ENCODE peak calls at places on chromosomes 11 and 22, in six cellular contexts. One of them, this sample, is unnamed.

GRCh38 chr11:76150141-76150540 is 56.2 kb downstream of the WNT11 start:
- DNase-seq in dorsolateral prefrontal cortex: peak
- DNase-seq in tibial nerve: no peak
- DNase-seq in psoas muscle: no peak
- DNase-seq in heart right ventricle: no peak
- DNase-seq in cardiac muscle cell: no peak
- DNase-seq in this sample: no peak

GRCh38 chr11:134904103-134904502 is 492.1 kb upstream of the B3GAT1 start:
- DNase-seq in tibial nerve: no peak
- DNase-seq in cardiac muscle cell: no peak
- DNase-seq in psoas muscle: no peak
- DNase-seq in heart right ventricle: no peak
- DNase-seq in dorsolateral prefrontal cortex: no peak
- DNase-seq in this sample: no peak

GRCh38 chr22:43275545-43275981 is 67.6 kb downstream of the SCUBE1 start:
- DNase-seq in cardiac muscle cell: no peak
- DNase-seq in tibial nerve: no peak
- DNase-seq in heart right ventricle: no peak
- DNase-seq in dorsolateral prefrontal cortex: no peak
- DNase-seq in psoas muscle: no peak
- DNase-seq in this sample: no peak

GRCh38 chr11:41307371-41308080 is 151.9 kb downstream of the LRRC4C start:
- DNase-seq in heart right ventricle: no peak
- DNase-seq in cardiac muscle cell: no peak
- DNase-seq in dorsolateral prefrontal cortex: no peak
- DNase-seq in psoas muscle: no peak
- DNase-seq in tibial nerve: no peak
- DNase-seq in this sample: no peak

GRCh38 chr11:47553417-47553746 is 450 bp upstream of the CELF1 start:
- DNase-seq in heart right ventricle: no peak
- DNase-seq in cardiac muscle cell: no peak
- DNase-seq in psoas muscle: no peak
- DNase-seq in tibial nerve: peak
- DNase-seq in dorsolateral prefrontal cortex: no peak
- DNase-seq in this sample: no peak

GRCh38 chr22:47918276-47918928 is 1156.0 kb downstream of the TBC1D22A start:
- DNase-seq in cardiac muscle cell: no peak
- DNase-seq in heart right ventricle: no peak
- DNase-seq in tibial nerve: no peak
- DNase-seq in dorsolateral prefrontal cortex: no peak
- DNase-seq in psoas muscle: no peak
- DNase-seq in this sample: no peak

GRCh38 chr11:119371778-119372182 is 9.7 kb downstream of the USP2 start:
- DNase-seq in cardiac muscle cell: no peak
- DNase-seq in psoas muscle: peak
- DNase-seq in heart right ventricle: no peak
- DNase-seq in dorsolateral prefrontal cortex: no peak
- DNase-seq in tibial nerve: no peak
- DNase-seq in this sample: no peak

GRCh38 chr11:102762414-102762813 is 18.0 kb downstream of the MMP10 start:
- DNase-seq in heart right ventricle: no peak
- DNase-seq in cardiac muscle cell: no peak
- DNase-seq in dorsolateral prefrontal cortex: no peak
- DNase-seq in psoas muscle: no peak
- DNase-seq in tibial nerve: no peak
- DNase-seq in this sample: no peak

GRCh38 chr22:27105142-27106025 is 448.0 kb downstream of the MIAT start:
- DNase-seq in cardiac muscle cell: no peak
- DNase-seq in psoas muscle: peak
- DNase-seq in dorsolateral prefrontal cortex: no peak
- DNase-seq in tibial nerve: peak
- DNase-seq in heart right ventricle: peak
- DNase-seq in this sample: peak

GRCh38 chr11:61967177-61967923 is at the start of gene FTH1:
- DNase-seq in psoas muscle: peak
- DNase-seq in tibial nerve: peak
- DNase-seq in heart right ventricle: peak
- DNase-seq in cardiac muscle cell: peak
- DNase-seq in dorsolateral prefrontal cortex: peak
- DNase-seq in this sample: peak

GRCh38 chr11:7673724-7674434 is 579 bp upstream of the CYB5R2 start:
- DNase-seq in psoas muscle: no peak
- DNase-seq in cardiac muscle cell: peak
- DNase-seq in tibial nerve: peak
- DNase-seq in heart right ventricle: peak
- DNase-seq in dorsolateral prefrontal cortex: no peak
- DNase-seq in this sample: peak

GRCh38 chr11:23749762-23750430 is 747.0 kb upstream of the LUZP2 start:
- DNase-seq in tibial nerve: no peak
- DNase-seq in heart right ventricle: no peak
- DNase-seq in psoas muscle: no peak
- DNase-seq in cardiac muscle cell: no peak
- DNase-seq in dorsolateral prefrontal cortex: no peak
- DNase-seq in this sample: no peak

GRCh38 chr11:92382311-92382710 is 157.7 kb downstream of the FAT3 start:
- DNase-seq in tibial nerve: no peak
- DNase-seq in cardiac muscle cell: no peak
- DNase-seq in psoas muscle: no peak
- DNase-seq in dorsolateral prefrontal cortex: no peak
- DNase-seq in heart right ventricle: no peak
- DNase-seq in this sample: no peak

GRCh38 chr22:32615874-32616564 is 141.4 kb downstream of the FBXO7 start:
- DNase-seq in psoas muscle: no peak
- DNase-seq in tibial nerve: no peak
- DNase-seq in heart right ventricle: no peak
- DNase-seq in dorsolateral prefrontal cortex: no peak
- DNase-seq in cardiac muscle cell: peak
- DNase-seq in this sample: no peak

GRCh38 chr22:48072777-48073176 is 1310.3 kb downstream of the TBC1D22A start:
- DNase-seq in cardiac muscle cell: no peak
- DNase-seq in heart right ventricle: no peak
- DNase-seq in tibial nerve: no peak
- DNase-seq in dorsolateral prefrontal cortex: no peak
- DNase-seq in psoas muscle: no peak
- DNase-seq in this sample: no peak

GRCh38 chr11:133966924-133967598 is 10.3 kb upstream of the IGSF9B start:
- DNase-seq in heart right ventricle: peak
- DNase-seq in cardiac muscle cell: peak
- DNase-seq in psoas muscle: peak
- DNase-seq in dorsolateral prefrontal cortex: peak
- DNase-seq in tibial nerve: no peak
- DNase-seq in this sample: no peak

GRCh38 chr11:46121328-46121723 is at the start of gene PHF21A:
- DNase-seq in psoas muscle: peak
- DNase-seq in cardiac muscle cell: peak
- DNase-seq in heart right ventricle: peak
- DNase-seq in dorsolateral prefrontal cortex: peak
- DNase-seq in tibial nerve: peak
- DNase-seq in this sample: peak

GRCh38 chr22:46673677-46674236 is 53.6 kb downstream of the GRAMD4 start:
- DNase-seq in cardiac muscle cell: no peak
- DNase-seq in heart right ventricle: no peak
- DNase-seq in tibial nerve: no peak
- DNase-seq in dorsolateral prefrontal cortex: no peak
- DNase-seq in psoas muscle: no peak
- DNase-seq in this sample: no peak

GRCh38 chr22:41976070-41976901 is 7.0 kb downstream of the SEPTIN3 start:
- DNase-seq in psoas muscle: peak
- DNase-seq in dorsolateral prefrontal cortex: peak
- DNase-seq in tibial nerve: no peak
- DNase-seq in cardiac muscle cell: peak
- DNase-seq in heart right ventricle: peak
- DNase-seq in this sample: no peak

GRCh38 chr11:119509277-119509841 is 86.4 kb upstream of the THY1 start:
- DNase-seq in heart right ventricle: no peak
- DNase-seq in dorsolateral prefrontal cortex: no peak
- DNase-seq in cardiac muscle cell: no peak
- DNase-seq in psoas muscle: no peak
- DNase-seq in tibial nerve: no peak
- DNase-seq in this sample: no peak

GRCh38 chr11:88790179-88790578 is 275.6 kb downstream of the GRM5 start:
- DNase-seq in psoas muscle: no peak
- DNase-seq in tibial nerve: no peak
- DNase-seq in dorsolateral prefrontal cortex: no peak
- DNase-seq in cardiac muscle cell: no peak
- DNase-seq in heart right ventricle: no peak
- DNase-seq in this sample: no peak

GRCh38 chr11:73480677-73481076 is 104.5 kb downstream of the RELT start:
- DNase-seq in psoas muscle: no peak
- DNase-seq in cardiac muscle cell: no peak
- DNase-seq in heart right ventricle: no peak
- DNase-seq in dorsolateral prefrontal cortex: no peak
- DNase-seq in tibial nerve: no peak
- DNase-seq in this sample: no peak

GRCh38 chr11:13269775-13270174 is 7.8 kb upstream of the BMAL1 start:
- DNase-seq in dorsolateral prefrontal cortex: no peak
- DNase-seq in psoas muscle: no peak
- DNase-seq in tibial nerve: no peak
- DNase-seq in cardiac muscle cell: no peak
- DNase-seq in heart right ventricle: no peak
- DNase-seq in this sample: no peak

GRCh38 chr11:69801513-69802335 is 17.5 kb downstream of the FGF3 start:
- DNase-seq in heart right ventricle: no peak
- DNase-seq in cardiac muscle cell: peak
- DNase-seq in tibial nerve: no peak
- DNase-seq in dorsolateral prefrontal cortex: no peak
- DNase-seq in psoas muscle: no peak
- DNase-seq in this sample: no peak
- TF ChIP-seq CTCF in heart right ventricle: peak
- TF ChIP-seq CTCF in cardiac muscle cell: peak
- TF ChIP-seq CTCF in tibial nerve: peak
- TF ChIP-seq CTCF in dorsolateral prefrontal cortex: peak
- TF ChIP-seq CTCF in psoas muscle: peak
- TF ChIP-seq CTCF in this sample: no peak

DNA sequence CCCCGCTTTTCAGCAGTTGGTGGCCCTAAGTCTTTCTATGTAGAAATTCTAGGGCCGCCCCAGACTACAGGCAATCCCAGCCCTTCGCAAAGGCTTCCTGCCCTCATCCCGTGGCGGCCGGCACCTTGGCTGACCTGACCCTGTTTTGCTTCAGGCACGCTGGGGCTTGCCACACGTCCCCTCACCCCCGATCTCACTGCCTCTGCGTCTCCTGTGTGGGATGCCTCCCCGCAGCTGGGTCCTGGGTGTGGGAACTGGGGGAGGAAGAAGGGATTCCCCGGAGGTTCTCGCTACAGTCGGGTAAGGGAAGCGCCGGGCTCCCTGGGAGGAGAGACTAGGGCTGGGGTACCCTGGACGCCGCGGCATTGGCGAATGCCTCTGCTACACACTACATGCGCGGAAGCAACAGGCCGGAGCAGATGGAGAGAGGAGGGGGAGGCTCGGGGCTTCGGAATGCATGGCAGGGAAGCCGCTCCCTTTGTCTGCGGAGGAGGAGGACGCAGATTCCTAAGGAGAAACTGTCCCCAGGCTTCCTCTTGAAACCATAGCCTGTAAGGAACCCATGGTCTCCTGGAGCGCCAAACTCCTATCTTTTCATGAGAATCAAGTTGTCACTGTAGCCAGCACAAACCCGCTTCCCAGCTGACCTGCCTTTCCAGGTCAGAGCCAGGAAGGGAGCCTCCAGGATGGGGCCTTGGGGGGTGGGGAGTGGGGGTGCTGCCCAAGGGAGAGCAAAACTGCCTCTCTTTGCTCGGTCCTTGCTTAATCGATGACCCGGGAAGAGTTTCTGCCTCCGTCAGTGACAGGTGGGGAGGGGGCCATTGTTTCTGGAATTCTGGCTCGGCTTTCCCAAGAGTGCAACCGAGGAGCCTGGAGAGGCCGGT is 1.4 kb downstream of the DTX4 start:
- DNase-seq in tibial nerve: no peak
- DNase-seq in cardiac muscle cell: peak
- DNase-seq in psoas muscle: peak
- DNase-seq in dorsolateral prefrontal cortex: peak
- DNase-seq in heart right ventricle: peak
- DNase-seq in this sample: no peak
- H3K4me3 ChIP-seq in tibial nerve: peak
- H3K4me3 ChIP-seq in cardiac muscle cell: peak
- H3K4me3 ChIP-seq in psoas muscle: peak
- H3K4me3 ChIP-seq in dorsolateral prefrontal cortex: peak
- H3K4me3 ChIP-seq in heart right ventricle: peak
- H3K4me3 ChIP-seq in this sample: peak

GRCh38 chr22:39457546-39458442 is 982 bp downstream of the MGAT3 start:
- DNase-seq in dorsolateral prefrontal cortex: no peak
- DNase-seq in heart right ventricle: no peak
- DNase-seq in cardiac muscle cell: peak
- DNase-seq in psoas muscle: no peak
- DNase-seq in tibial nerve: no peak
- DNase-seq in this sample: no peak
- H3K27ac ChIP-seq in dorsolateral prefrontal cortex: peak
- H3K27ac ChIP-seq in heart right ventricle: peak
- H3K27ac ChIP-seq in cardiac muscle cell: peak
- H3K27ac ChIP-seq in psoas muscle: peak
- H3K27ac ChIP-seq in tibial nerve: peak
- H3K27ac ChIP-seq in this sample: no peak

GRCh38 chr11:122706689-122707088 is 51.2 kb downstream of the UBASH3B start:
- DNase-seq in cardiac muscle cell: no peak
- DNase-seq in tibial nerve: no peak
- DNase-seq in heart right ventricle: no peak
- DNase-seq in dorsolateral prefrontal cortex: no peak
- DNase-seq in psoas muscle: no peak
- DNase-seq in this sample: no peak
- TF ChIP-seq CTCF in cardiac muscle cell: no peak
- TF ChIP-seq CTCF in tibial nerve: no peak
- TF ChIP-seq CTCF in heart right ventricle: no peak
- TF ChIP-seq CTCF in dorsolateral prefrontal cortex: no peak
- TF ChIP-seq CTCF in psoas muscle: no peak
- TF ChIP-seq CTCF in this sample: no peak

GRCh38 chr22:20209761-20210250 is 58.3 kb downstream of the RTN4R start:
- DNase-seq in dorsolateral prefrontal cortex: no peak
- DNase-seq in heart right ventricle: no peak
- DNase-seq in tibial nerve: no peak
- DNase-seq in cardiac muscle cell: no peak
- DNase-seq in psoas muscle: no peak
- DNase-seq in this sample: no peak

GRCh38 chr22:20208713-20209310 is 58.0 kb upstream of the CCDC188 start:
- DNase-seq in psoas muscle: no peak
- DNase-seq in dorsolateral prefrontal cortex: no peak
- DNase-seq in heart right ventricle: no peak
- DNase-seq in tibial nerve: no peak
- DNase-seq in cardiac muscle cell: no peak
- DNase-seq in this sample: no peak

GRCh38 chr22:20211409-20211996 is 56.6 kb downstream of the RTN4R start:
- DNase-seq in heart right ventricle: no peak
- DNase-seq in dorsolateral prefrontal cortex: no peak
- DNase-seq in psoas muscle: no peak
- DNase-seq in cardiac muscle cell: no peak
- DNase-seq in tibial nerve: no peak
- DNase-seq in this sample: no peak

GRCh38 chr22:20211997-20212753 is 55.9 kb downstream of the RTN4R start:
- DNase-seq in cardiac muscle cell: no peak
- DNase-seq in tibial nerve: no peak
- DNase-seq in dorsolateral prefrontal cortex: peak
- DNase-seq in heart right ventricle: peak
- DNase-seq in psoas muscle: peak
- DNase-seq in this sample: no peak

GRCh38 chr22:20210473-20211059 is 57.6 kb downstream of the RTN4R start:
- DNase-seq in heart right ventricle: no peak
- DNase-seq in tibial nerve: no peak
- DNase-seq in psoas muscle: no peak
- DNase-seq in cardiac muscle cell: no peak
- DNase-seq in dorsolateral prefrontal cortex: no peak
- DNase-seq in this sample: no peak
- H3K4me3 ChIP-seq in heart right ventricle: no peak
- H3K4me3 ChIP-seq in tibial nerve: no peak
- H3K4me3 ChIP-seq in psoas muscle: no peak
- H3K4me3 ChIP-seq in cardiac muscle cell: no peak
- H3K4me3 ChIP-seq in dorsolateral prefrontal cortex: no peak
- H3K4me3 ChIP-seq in this sample: no peak